ENCODE peak calls at places on chromosomes 13 and 19, in five cellular contexts. G is A549, Z is heart right ventricle, T is fibroblast of lung, H is aorta. C is an unnamed sample.

GRCh38 chr19:43575955-43576451 is 402 bp downstream of the PINLYP start:
- DNase-seq in T (no peak), Z (no peak), H (no peak), G (no peak), C (no peak)

GRCh38 chr13:80408270-80408669 is 67.3 kb upstream of the SPRY2 start:
- DNase-seq in T (no peak), H (no peak), G (peak; percentile 3), Z (no peak), C (peak; percentile 70)

GRCh38 chr13:76846363-76846762 is 39.8 kb downstream of the KCTD12 start:
- DNase-seq in H (no peak), T (no peak), G (no peak), Z (no peak), C (no peak)

GRCh38 chr19:20964798-20965197 is 41.7 kb downstream of the ZNF85 start:
- DNase-seq in T (no peak), G (no peak), H (no peak), Z (no peak), C (no peak)

GRCh38 chr19:31512403-31512970 is 163.3 kb upstream of the TSHZ3 start:
- DNase-seq in Z (no peak), H (no peak), T (no peak), G (no peak), C (peak; percentile 19)

GRCh38 chr13:112688560-112689497 is 1.0 kb upstream of the ATP11A start:
- DNase-seq in T (no peak), Z (no peak), G (no peak), H (peak; percentile 77), C (no peak)

GRCh38 chr13:33128134-33128533 is 111.9 kb downstream of the KL start:
- DNase-seq in H (no peak), Z (no peak), T (no peak), G (no peak), C (no peak)

GRCh38 chr13:44440046-44440608 is 66.5 kb downstream of the SERP2 start:
- DNase-seq in G (no peak), Z (no peak), H (no peak), T (peak; percentile 24), C (no peak)

GRCh38 chr19:30280018-30280417 is 92.2 kb upstream of the ZNF536 start:
- DNase-seq in G (no peak), H (no peak), Z (no peak), T (no peak), C (no peak)

GRCh38 chr13:110225007-110225406 is 82.0 kb downstream of the COL4A1 start:
- DNase-seq in Z (no peak), H (no peak), G (no peak), T (no peak), C (no peak)
- H3K27ac ChIP-seq in Z (no peak overlapping the region), H (no peak overlapping the region), G (no peak overlapping the region), T (no peak overlapping the region), C (peak overlapping the region; percentile 73)

GRCh38 chr19:2739602-2740313 is at the start of gene SLC39A3:
- DNase-seq in H (peak; percentile 98), Z (peak; percentile 97), T (peak; percentile 98), G (peak; percentile 97), C (peak; percentile 99)
- H3K27ac ChIP-seq in H (no peak within 1 kb of the TSS), Z (peak within 1 kb of the TSS; percentile 73), T (peak within 1 kb of the TSS; percentile 37), G (peak within 1 kb of the TSS; percentile 96), C (no peak within 1 kb of the TSS)

GRCh38 chr13:19268331-19268730 is 86.7 kb upstream of the TUBA3C start:
- DNase-seq in G (no peak), Z (no peak), T (no peak), H (no peak), C (no peak)

GRCh38 chr13:19266979-19267378 is 85.4 kb upstream of the TUBA3C start:
- DNase-seq in G (no peak), Z (no peak), T (no peak), H (no peak), C (no peak)

GRCh38 chr13:19264711-19265110 is 83.1 kb upstream of the TUBA3C start:
- DNase-seq in Z (no peak), T (no peak), H (no peak), G (no peak), C (no peak)

GRCh38 chr13:19267746-19268145 is 86.1 kb upstream of the TUBA3C start:
- DNase-seq in T (no peak), H (no peak), G (no peak), Z (no peak), C (no peak)
- H3K27ac ChIP-seq in T (no peak overlapping the region), H (no peak overlapping the region), G (no peak overlapping the region), Z (no peak overlapping the region), C (no peak overlapping the region)

GRCh38 chr19:10095622-10095947 is 6.9 kb downstream of the ANGPTL6 start:
- DNase-seq in G (no peak), T (no peak), H (no peak), Z (no peak), C (no peak)
- H3K27ac ChIP-seq in G (peak overlapping the region; percentile 72), T (no peak overlapping the region), H (no peak overlapping the region), Z (peak overlapping the region; percentile 51), C (no peak overlapping the region)

DNA sequence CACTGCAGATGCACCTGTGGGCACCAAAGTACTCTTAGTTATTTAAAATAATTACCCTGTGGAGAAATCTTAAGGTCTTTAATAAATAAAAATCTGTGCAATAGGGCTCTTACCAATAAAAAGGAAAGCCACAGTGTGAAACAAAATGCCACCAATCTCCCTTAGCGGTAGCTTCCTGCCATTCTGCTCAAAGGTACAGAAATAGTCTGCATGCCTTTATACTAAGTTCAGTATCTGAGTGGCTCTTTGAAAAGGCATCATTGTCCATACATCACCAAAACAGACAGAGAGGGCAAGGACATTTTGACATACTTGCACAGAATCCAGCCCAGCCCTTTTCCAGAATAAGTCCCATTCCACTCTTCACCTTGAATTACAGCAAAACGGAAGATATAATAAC is 161.0 kb downstream of the KLF12 start:
- DNase-seq in Z (no peak), T (no peak), G (no peak), H (no peak), C (no peak)
- H3K27ac ChIP-seq in Z (no peak overlapping the region), T (no peak overlapping the region), G (no peak overlapping the region), H (no peak overlapping the region), C (no peak overlapping the region)

GRCh38 chr19:18541258-18541991 is 1.9 kb downstream of the FKBP8 start:
- DNase-seq in G (no peak), H (no peak), T (peak; percentile 16), Z (no peak), C (no peak)

GRCh38 chr19:18539372-18539771 is 4.0 kb downstream of the FKBP8 start:
- DNase-seq in H (no peak), G (no peak), T (no peak), Z (no peak), C (no peak)

GRCh38 chr19:18541992-18542935 is 1.1 kb downstream of the FKBP8 start:
- DNase-seq in Z (no peak), G (no peak), H (no peak), T (no peak), C (no peak)

GRCh38 chr19:18542936-18543813 is at the start of gene FKBP8:
- DNase-seq in G (peak; percentile 83), Z (peak; percentile 96), H (peak; percentile 98), T (peak; percentile 82), C (peak; percentile 90)

GRCh38 chr19:18543814-18544475 is 572 bp upstream of the FKBP8 start:
- DNase-seq in G (peak; percentile 79), T (peak; percentile 51), Z (peak; percentile 33), H (no peak), C (no peak)
- H3K27ac ChIP-seq in G (peak overlapping the region; percentile 100), T (no peak overlapping the region), Z (peak overlapping the region; percentile 91), H (no peak overlapping the region), C (no peak overlapping the region)